ENCODE peak calls at places on chromosome 20, in eight cellular contexts. A is Peyer's patch; R is stimulated activated CD4-positive, alpha-beta T cell treated with anti-CD3 and anti-CD28 coated beads, Interleukin-1b, Interleukin-23, amount 100 ng/mL, for 24 hours; H is fibroblast of mammary gland; B is BJ; N is astrocyte of the spinal cord; X is endothelial cell; Q is AG09309. C is an unnamed sample.

GRCh38 chr20:31711416-31712111 is 11.1 kb downstream of the BCL2L1 start:
- DNase-seq in A (no peak), R (no peak), H (no peak), B (no peak), N (no peak), X (no peak), Q (no peak), C (no peak)

GRCh38 chr20:24657211-24657610 is 187.8 kb downstream of the SYNDIG1 start:
- DNase-seq in A (no peak), R (no peak), H (peak), B (no peak), N (peak), X (no peak), Q (no peak), C (no peak)

GRCh38 chr20:62201173-62202082 is 18.6 kb downstream of the MTG2 start:
- DNase-seq in A (peak), R (no peak), H (no peak), B (no peak), N (no peak), X (no peak), Q (no peak), C (peak)

GRCh38 chr20:9408422-9409300 is 105.7 kb upstream of the LAMP5 start:
- DNase-seq in A (no peak), R (no peak), H (peak), B (peak), N (peak), X (no peak), Q (peak), C (no peak)

GRCh38 chr20:42686057-42686456 is 503.6 kb downstream of the PTPRT start:
- DNase-seq in A (no peak), R (no peak), H (no peak), B (no peak), N (no peak), X (no peak), Q (no peak), C (no peak)

GRCh38 chr20:24912397-24913075 is 36.5 kb upstream of the CST7 start:
- DNase-seq in A (no peak), R (no peak), H (no peak), B (no peak), N (no peak), X (no peak), Q (no peak), C (no peak)

GRCh38 chr20:33474097-33474846 is 15.6 kb upstream of the CBFA2T2 start:
- DNase-seq in A (no peak), R (no peak), H (no peak), B (no peak), N (no peak), X (no peak), Q (no peak), C (no peak)

GRCh38 chr20:1664911-1665310 is 7.3 kb upstream of the SIRPG start:
- DNase-seq in A (peak), R (no peak), H (no peak), B (no peak), N (no peak), X (no peak), Q (no peak), C (no peak)

GRCh38 chr20:62708591-62709536 is at the start of gene NTSR1:
- DNase-seq in A (no peak), R (no peak), H (no peak), B (no peak), N (no peak), X (peak), Q (no peak), C (no peak)

GRCh38 chr20:57928181-57928967 is 218.6 kb upstream of the PMEPA1 start:
- DNase-seq in A (no peak), R (no peak), H (no peak), B (peak), N (peak), X (no peak), Q (peak), C (no peak)

GRCh38 chr20:43925786-43926185 is 11.1 kb downstream of the TOX2 start:
- DNase-seq in A (peak), R (no peak), H (peak), B (no peak), N (no peak), X (no peak), Q (no peak), C (peak)

GRCh38 chr20:62367136-62367482 is at the start of gene LAMA5:
- DNase-seq in A (peak), R (no peak), H (no peak), B (no peak), N (no peak), X (peak), Q (no peak), C (peak)

GRCh38 chr20:47311967-47312681 is 44.4 kb downstream of the ZMYND8 start:
- DNase-seq in A (no peak), R (no peak), H (no peak), B (no peak), N (no peak), X (no peak), Q (no peak), C (peak)

GRCh38 chr20:38115205-38115604 is 49.9 kb downstream of the TGM2 start:
- DNase-seq in A (peak), R (no peak), H (no peak), B (no peak), N (no peak), X (no peak), Q (no peak), C (no peak)

GRCh38 chr20:38123021-38123587 is 42.0 kb downstream of the TGM2 start:
- DNase-seq in A (peak), R (no peak), H (no peak), B (no peak), N (peak), X (no peak), Q (no peak), C (peak)

GRCh38 chr20:20712004-20712473 is 405 bp downstream of the RALGAPA2 start:
- DNase-seq in A (peak), R (no peak), H (no peak), B (no peak), N (no peak), X (peak), Q (no peak), C (no peak)

C was measured in RWPE2.